ENCODE peak calls at places on chromosomes 7 and 10, in five cellular contexts. E, C, G, J and K are unnamed samples.

GRCh38 chr7:47420117-47420780 is 161.7 kb downstream of the TNS3 start:
- DNase-seq in E (no peak), C (no peak), G (no peak), J (no peak), K (no peak)

GRCh38 chr10:126508535-126509040 is 120.3 kb upstream of the ADAM12 start:
- DNase-seq in E (no peak), C (no peak), G (no peak), J (no peak), K (peak)

GRCh38 chr10:28892818-28893547 is 215.7 kb downstream of the BAMBI start:
- DNase-seq in E (no peak), C (peak), G (peak), J (peak), K (no peak)

GRCh38 chr7:24284699-24285506 is 913 bp downstream of the NPY start:
- DNase-seq in E (peak), C (no peak), G (no peak), J (no peak), K (peak)

GRCh38 chr7:151875862-151876111 is 1.1 kb downstream of the PRKAG2 start:
- DNase-seq in E (no peak), C (no peak), G (no peak), J (no peak), K (peak)

GRCh38 chr10:24894728-24895127 is 57.7 kb downstream of the PRTFDC1 start:
- DNase-seq in E (no peak), C (no peak), G (no peak), J (no peak), K (no peak)

GRCh38 chr10:123157210-123157609 is 3.0 kb downstream of the BUB3 start:
- DNase-seq in E (no peak), C (peak), G (peak), J (peak), K (no peak)

GRCh38 chr10:102815790-102816549 is 21.2 kb downstream of the CYP17A1 start:
- DNase-seq in E (no peak), C (no peak), G (peak), J (peak), K (no peak)

GRCh38 chr7:66296001-66296521 is 90.9 kb downstream of the TPST1 start:
- DNase-seq in E (no peak), C (no peak), G (no peak), J (peak), K (no peak)

GRCh38 chr10:69939481-69939880 is 113.2 kb upstream of the MACROH2A2 start:
- DNase-seq in E (no peak), C (no peak), G (no peak), J (no peak), K (no peak)

GRCh38 chr7:112937651-112938390 is 147.6 kb upstream of the TMEM168 start:
- DNase-seq in E (no peak), C (peak), G (no peak), J (peak), K (no peak)

GRCh38 chr10:44567471-44567870 is 182.6 kb upstream of the CXCL12 start:
- DNase-seq in E (no peak), C (no peak), G (no peak), J (peak), K (no peak)

GRCh38 chr10:97180986-97181385 is 4.8 kb downstream of the SLIT1 start:
- DNase-seq in E (no peak), C (no peak), G (no peak), J (no peak), K (no peak)

GRCh38 chr7:116271161-116271979 is 61.0 kb downstream of the TES start:
- DNase-seq in E (no peak), C (no peak), G (no peak), J (peak), K (no peak)

GRCh38 chr10:61992683-61993629 is 91.5 kb downstream of the ARID5B start:
- DNase-seq in E (no peak), C (peak), G (peak), J (peak), K (no peak)

GRCh38 chr7:1590476-1590875 is 20.6 kb upstream of the PSMG3 start:
- DNase-seq in E (no peak), C (no peak), G (no peak), J (no peak), K (no peak)

GRCh38 chr7:13989138-13989943 is at the start of gene ETV1:
- DNase-seq in E (peak), C (peak), G (peak), J (peak), K (peak)

GRCh38 chr7:54664235-54665228 is 94.5 kb downstream of the SEC61G start:
- DNase-seq in E (peak), C (peak), G (peak), J (peak), K (peak)

GRCh38 chr7:12139421-12139820 is 71.7 kb upstream of the TMEM106B start:
- DNase-seq in E (no peak), C (peak), G (no peak), J (peak), K (no peak)

GRCh38 chr7:155763721-155764431 is 48.4 kb downstream of the SHH start:
- DNase-seq in E (no peak), C (no peak), G (peak), J (peak), K (no peak)

GRCh38 chr7:128781851-128782250 is 6.3 kb upstream of the OPN1SW start:
- DNase-seq in E (no peak), C (no peak), G (no peak), J (no peak), K (no peak)
- H3K9ac ChIP-seq in E (no peak), C (no peak), G (no peak), J (no peak), K (no peak)

GRCh38 chr7:32072397-32072796 is 2.2 kb upstream of the PDE1C start:
- DNase-seq in E (no peak), C (no peak), G (no peak), J (no peak), K (no peak)
- TF ChIP-seq CTCF in E (no peak), C (peak), G (peak), J (no peak), K (peak)

DNA sequence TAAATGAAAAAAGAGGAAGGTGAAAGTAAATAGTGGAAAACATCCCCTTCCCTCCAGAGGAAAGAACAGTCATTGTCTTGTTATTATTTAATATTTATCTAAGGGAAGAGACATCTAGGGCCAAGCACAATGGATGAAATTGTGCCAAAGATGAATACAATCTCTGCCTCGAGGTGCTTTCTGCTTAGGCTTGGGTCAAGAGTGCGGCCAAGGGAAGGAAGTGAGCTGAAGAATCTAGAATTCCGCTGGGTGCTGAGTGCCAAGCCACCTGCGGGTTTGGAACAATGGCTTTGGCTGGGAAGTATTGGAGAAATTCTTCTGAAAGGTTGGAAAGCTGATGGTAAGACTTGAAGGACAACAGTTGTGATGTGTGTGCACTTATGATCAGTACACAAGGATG is 531.3 kb upstream of the FZD8 start:
- DNase-seq in E (no peak), C (peak), G (peak), J (peak), K (no peak)
- H2AFZ ChIP-seq in E (no peak), C (peak), G (no peak), J (peak), K (no peak)

GRCh38 chr10:68333452-68333851 is 724 bp upstream of the PBLD start:
- DNase-seq in E (no peak), C (no peak), G (no peak), J (no peak), K (no peak)
- H3K9ac ChIP-seq in E (peak), C (peak), G (peak), J (peak), K (peak)